ENCODE peak calls at places on chromosomes 11 and 22, in seven cellular contexts. One of them, this sample, is unnamed.

GRCh38 chr11:10285148-10285802 is 8.7 kb downstream of the SBF2 start:
- DNase-seq in breast epithelium: no peak
- DNase-seq in adrenal gland: no peak
- DNase-seq in BE2C: no peak
- DNase-seq in AG10803: no peak
- DNase-seq in tibial artery: no peak
- DNase-seq in prostate gland: no peak
- DNase-seq in this sample: no peak

GRCh38 chr22:45246060-45246985 is 5.6 kb upstream of the KIAA0930 start:
- DNase-seq in AG10803: peak
- DNase-seq in BE2C: peak
- DNase-seq in adrenal gland: peak
- DNase-seq in tibial artery: no peak
- DNase-seq in breast epithelium: no peak
- DNase-seq in prostate gland: peak
- DNase-seq in this sample: no peak

GRCh38 chr11:76260296-76260695 is 54.0 kb upstream of the WNT11 start:
- DNase-seq in AG10803: no peak
- DNase-seq in breast epithelium: no peak
- DNase-seq in prostate gland: no peak
- DNase-seq in adrenal gland: no peak
- DNase-seq in tibial artery: no peak
- DNase-seq in BE2C: no peak
- DNase-seq in this sample: no peak

GRCh38 chr11:94424662-94425061 is 23.4 kb upstream of the GPR83 start:
- DNase-seq in AG10803: peak
- DNase-seq in adrenal gland: no peak
- DNase-seq in prostate gland: no peak
- DNase-seq in breast epithelium: no peak
- DNase-seq in BE2C: no peak
- DNase-seq in tibial artery: no peak
- DNase-seq in this sample: no peak

GRCh38 chr11:125170406-125171031 is 6.0 kb downstream of the PKNOX2 start:
- DNase-seq in adrenal gland: peak
- DNase-seq in tibial artery: peak
- DNase-seq in breast epithelium: no peak
- DNase-seq in prostate gland: no peak
- DNase-seq in BE2C: no peak
- DNase-seq in AG10803: no peak
- DNase-seq in this sample: no peak

GRCh38 chr22:50173221-50173982 is 2.9 kb downstream of the PANX2 start:
- DNase-seq in adrenal gland: peak
- DNase-seq in prostate gland: no peak
- DNase-seq in breast epithelium: no peak
- DNase-seq in BE2C: no peak
- DNase-seq in AG10803: no peak
- DNase-seq in tibial artery: no peak
- DNase-seq in this sample: no peak

GRCh38 chr11:120881591-120881990 is 142.3 kb upstream of the TBCEL start:
- DNase-seq in adrenal gland: no peak
- DNase-seq in tibial artery: no peak
- DNase-seq in prostate gland: no peak
- DNase-seq in AG10803: no peak
- DNase-seq in breast epithelium: no peak
- DNase-seq in BE2C: no peak
- DNase-seq in this sample: no peak

GRCh38 chr11:94728541-94728940 is 39.6 kb upstream of the AMOTL1 start:
- DNase-seq in BE2C: no peak
- DNase-seq in prostate gland: no peak
- DNase-seq in adrenal gland: no peak
- DNase-seq in breast epithelium: no peak
- DNase-seq in tibial artery: no peak
- DNase-seq in AG10803: peak
- DNase-seq in this sample: no peak

GRCh38 chr11:44596541-44597276 is 31.2 kb downstream of the CD82 start:
- DNase-seq in breast epithelium: no peak
- DNase-seq in prostate gland: no peak
- DNase-seq in tibial artery: no peak
- DNase-seq in adrenal gland: no peak
- DNase-seq in AG10803: no peak
- DNase-seq in BE2C: no peak
- DNase-seq in this sample: no peak

GRCh38 chr11:133986545-133986944 is 29.8 kb upstream of the IGSF9B start:
- DNase-seq in tibial artery: no peak
- DNase-seq in prostate gland: no peak
- DNase-seq in AG10803: no peak
- DNase-seq in BE2C: no peak
- DNase-seq in adrenal gland: no peak
- DNase-seq in breast epithelium: no peak
- DNase-seq in this sample: no peak

GRCh38 chr11:31610544-31610943 is 101.0 kb downstream of the ELP4 start:
- DNase-seq in AG10803: no peak
- DNase-seq in prostate gland: no peak
- DNase-seq in breast epithelium: no peak
- DNase-seq in adrenal gland: no peak
- DNase-seq in tibial artery: no peak
- DNase-seq in BE2C: no peak
- DNase-seq in this sample: no peak

GRCh38 chr11:75482310-75482606 is 43.5 kb downstream of the GDPD5 start:
- DNase-seq in breast epithelium: no peak
- DNase-seq in prostate gland: no peak
- DNase-seq in BE2C: no peak
- DNase-seq in tibial artery: no peak
- DNase-seq in AG10803: no peak
- DNase-seq in adrenal gland: no peak
- DNase-seq in this sample: no peak

GRCh38 chr22:24427500-24428164 is at the start of gene ADORA2A:
- DNase-seq in AG10803: no peak
- DNase-seq in tibial artery: no peak
- DNase-seq in breast epithelium: no peak
- DNase-seq in adrenal gland: no peak
- DNase-seq in prostate gland: no peak
- DNase-seq in BE2C: no peak
- DNase-seq in this sample: no peak

GRCh38 chr22:38067771-38068360 is 10.7 kb downstream of the PICK1 start:
- DNase-seq in prostate gland: no peak
- DNase-seq in AG10803: no peak
- DNase-seq in BE2C: no peak
- DNase-seq in breast epithelium: no peak
- DNase-seq in tibial artery: no peak
- DNase-seq in adrenal gland: no peak
- DNase-seq in this sample: no peak

GRCh38 chr11:45671246-45672171 is 6.1 kb upstream of the CHST1 start:
- DNase-seq in adrenal gland: no peak
- DNase-seq in BE2C: no peak
- DNase-seq in AG10803: no peak
- DNase-seq in prostate gland: no peak
- DNase-seq in breast epithelium: no peak
- DNase-seq in tibial artery: no peak
- DNase-seq in this sample: no peak

GRCh38 chr11:106464728-106465127 is 387.3 kb downstream of the AASDHPPT start:
- DNase-seq in BE2C: no peak
- DNase-seq in AG10803: no peak
- DNase-seq in breast epithelium: no peak
- DNase-seq in prostate gland: no peak
- DNase-seq in tibial artery: no peak
- DNase-seq in adrenal gland: no peak
- DNase-seq in this sample: no peak

GRCh38 chr11:126186031-126186698 is 25.3 kb downstream of the RPUSD4 start:
- DNase-seq in tibial artery: no peak
- DNase-seq in BE2C: no peak
- DNase-seq in breast epithelium: no peak
- DNase-seq in AG10803: no peak
- DNase-seq in adrenal gland: no peak
- DNase-seq in prostate gland: no peak
- DNase-seq in this sample: no peak

GRCh38 chr11:6911946-6912345 is 8.9 kb upstream of the OR2D3 start:
- DNase-seq in AG10803: peak
- DNase-seq in breast epithelium: no peak
- DNase-seq in adrenal gland: no peak
- DNase-seq in prostate gland: no peak
- DNase-seq in BE2C: no peak
- DNase-seq in tibial artery: no peak
- DNase-seq in this sample: no peak

GRCh38 chr22:43413826-43414225 is 2.0 kb downstream of the MPPED1 start:
- DNase-seq in breast epithelium: no peak
- DNase-seq in adrenal gland: no peak
- DNase-seq in tibial artery: no peak
- DNase-seq in BE2C: no peak
- DNase-seq in AG10803: no peak
- DNase-seq in prostate gland: no peak
- DNase-seq in this sample: no peak

GRCh38 chr22:43412808-43413785 is 1.3 kb downstream of the MPPED1 start:
- DNase-seq in prostate gland: no peak
- DNase-seq in adrenal gland: no peak
- DNase-seq in breast epithelium: no peak
- DNase-seq in AG10803: no peak
- DNase-seq in BE2C: no peak
- DNase-seq in tibial artery: no peak
- DNase-seq in this sample: no peak

GRCh38 chr22:43411040-43411919 is 534 bp upstream of the MPPED1 start:
- DNase-seq in BE2C: no peak
- DNase-seq in breast epithelium: no peak
- DNase-seq in tibial artery: no peak
- DNase-seq in AG10803: no peak
- DNase-seq in prostate gland: no peak
- DNase-seq in adrenal gland: no peak
- DNase-seq in this sample: no peak

GRCh38 chr22:43409800-43410199 is 2.0 kb upstream of the MPPED1 start:
- DNase-seq in AG10803: no peak
- DNase-seq in BE2C: no peak
- DNase-seq in breast epithelium: no peak
- DNase-seq in adrenal gland: no peak
- DNase-seq in prostate gland: no peak
- DNase-seq in tibial artery: no peak
- DNase-seq in this sample: no peak

GRCh38 chr22:43411981-43412807 is at the start of gene MPPED1:
- DNase-seq in adrenal gland: no peak
- DNase-seq in tibial artery: no peak
- DNase-seq in BE2C: no peak
- DNase-seq in prostate gland: no peak
- DNase-seq in AG10803: no peak
- DNase-seq in breast epithelium: no peak
- DNase-seq in this sample: no peak
- H3K4me3 ChIP-seq in adrenal gland: no peak
- H3K4me3 ChIP-seq in tibial artery: no peak
- H3K4me3 ChIP-seq in BE2C: no peak
- H3K4me3 ChIP-seq in prostate gland: peak
- H3K4me3 ChIP-seq in AG10803: no peak
- H3K4me3 ChIP-seq in breast epithelium: peak
- H3K4me3 ChIP-seq in this sample: no peak

GRCh38 chr22:17706947-17707346 is 67.3 kb downstream of the BID start:
- DNase-seq in adrenal gland: no peak
- DNase-seq in tibial artery: no peak
- DNase-seq in BE2C: no peak
- DNase-seq in prostate gland: no peak
- DNase-seq in AG10803: no peak
- DNase-seq in breast epithelium: no peak
- DNase-seq in this sample: no peak
- H3K4me3 ChIP-seq in adrenal gland: peak
- H3K4me3 ChIP-seq in tibial artery: peak
- H3K4me3 ChIP-seq in BE2C: peak
- H3K4me3 ChIP-seq in prostate gland: peak
- H3K4me3 ChIP-seq in AG10803: peak
- H3K4me3 ChIP-seq in breast epithelium: peak
- H3K4me3 ChIP-seq in this sample: peak

DNA sequence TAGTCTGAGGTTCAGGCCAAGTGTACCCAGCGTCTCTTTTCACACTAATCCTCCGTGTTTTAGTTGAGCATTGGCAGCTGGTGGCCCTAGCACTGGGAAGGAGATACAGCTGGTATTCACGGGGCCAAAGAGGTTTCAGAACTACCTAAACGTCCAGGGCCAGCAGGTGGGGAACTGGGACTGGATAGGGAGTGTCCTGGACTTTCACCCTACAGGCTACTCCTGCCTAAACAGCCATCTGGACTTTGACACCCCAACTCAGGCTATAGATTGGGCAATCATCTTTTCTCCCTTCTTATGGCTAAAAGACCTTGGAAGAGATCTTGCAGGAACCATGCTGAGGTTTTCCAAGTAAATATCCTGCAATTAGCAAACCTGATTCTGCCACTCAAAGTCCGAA is 2.8 kb downstream of the SPON1 start:
- DNase-seq in adrenal gland: no peak
- DNase-seq in BE2C: no peak
- DNase-seq in tibial artery: no peak
- DNase-seq in AG10803: no peak
- DNase-seq in breast epithelium: no peak
- DNase-seq in prostate gland: no peak
- DNase-seq in this sample: no peak
- H3K4me3 ChIP-seq in adrenal gland: no peak
- H3K4me3 ChIP-seq in BE2C: no peak
- H3K4me3 ChIP-seq in tibial artery: no peak
- H3K4me3 ChIP-seq in AG10803: no peak
- H3K4me3 ChIP-seq in breast epithelium: no peak
- H3K4me3 ChIP-seq in prostate gland: no peak
- H3K4me3 ChIP-seq in this sample: no peak

GRCh38 chr11:103863497-103863896 is 172.9 kb upstream of the DDI1 start:
- DNase-seq in adrenal gland: no peak
- DNase-seq in prostate gland: no peak
- DNase-seq in breast epithelium: no peak
- DNase-seq in BE2C: no peak
- DNase-seq in tibial artery: no peak
- DNase-seq in AG10803: peak
- DNase-seq in this sample: no peak

GRCh38 chr11:103867481-103867880 is 169.0 kb upstream of the DDI1 start:
- DNase-seq in tibial artery: no peak
- DNase-seq in breast epithelium: no peak
- DNase-seq in BE2C: no peak
- DNase-seq in adrenal gland: no peak
- DNase-seq in prostate gland: no peak
- DNase-seq in AG10803: no peak
- DNase-seq in this sample: no peak

GRCh38 chr11:103862827-103863213 is 173.6 kb upstream of the DDI1 start:
- DNase-seq in breast epithelium: no peak
- DNase-seq in tibial artery: no peak
- DNase-seq in AG10803: no peak
- DNase-seq in adrenal gland: no peak
- DNase-seq in prostate gland: no peak
- DNase-seq in BE2C: no peak
- DNase-seq in this sample: no peak

GRCh38 chr11:103862049-103862826 is 174.2 kb upstream of the DDI1 start:
- DNase-seq in breast epithelium: no peak
- DNase-seq in BE2C: no peak
- DNase-seq in adrenal gland: no peak
- DNase-seq in prostate gland: no peak
- DNase-seq in AG10803: no peak
- DNase-seq in tibial artery: no peak
- DNase-seq in this sample: no peak
- H3K4me3 ChIP-seq in breast epithelium: no peak
- H3K4me3 ChIP-seq in BE2C: no peak
- H3K4me3 ChIP-seq in adrenal gland: no peak
- H3K4me3 ChIP-seq in prostate gland: no peak
- H3K4me3 ChIP-seq in AG10803: no peak
- H3K4me3 ChIP-seq in tibial artery: no peak
- H3K4me3 ChIP-seq in this sample: no peak

This sample was measured in thoracic aorta.